ENCODE peak calls at places on chromosome 3, in eight cellular contexts. B is endodermal cell, T is Karpas-422, K is DND-41, R is adipocyte, W is K562, E is H1, V is IMR-90. O is an unnamed sample.

GRCh38 chr3:175266993-175267960 is 408.1 kb downstream of the NAALADL2 start:
- DNase-seq in B (no peak), K (no peak), T (no peak), E (no peak), R (peak; percentile 70), W (no peak), V (peak; percentile 84), O (peak; percentile 58)

GRCh38 chr3:15284121-15284889 is 48.1 kb downstream of the SH3BP5 start:
- DNase-seq in R (peak; percentile 22), K (no peak), B (no peak), T (no peak), V (no peak), W (no peak), E (no peak), O (peak; percentile 13)

GRCh38 chr3:126859415-126860246 is 123.3 kb upstream of the PLXNA1 start:
- DNase-seq in K (no peak), T (no peak), B (no peak), V (no peak), R (no peak), E (no peak), W (no peak), O (no peak)

GRCh38 chr3:129582799-129583198 is 23.7 kb downstream of the PLXND1 start:
- DNase-seq in W (no peak), V (no peak), B (no peak), K (no peak), R (no peak), T (no peak), E (no peak), O (no peak)

GRCh38 chr3:168511428-168512014 is 415.8 kb upstream of the GOLIM4 start:
- DNase-seq in T (peak; percentile 44), B (no peak), E (no peak), V (peak; percentile 20), R (peak; percentile 72), W (no peak), K (no peak), O (no peak)

GRCh38 chr3:11545186-11545851 is 98.4 kb downstream of the VGLL4 start:
- DNase-seq in T (no peak), W (no peak), V (no peak), K (no peak), E (no peak), B (peak; percentile 77), R (no peak), O (no peak)

GRCh38 chr3:37671000-37671483 is 190.6 kb upstream of the CTDSPL start:
- DNase-seq in B (no peak), T (peak; percentile 23), E (no peak), K (no peak), W (no peak), V (no peak), R (peak; percentile 68), O (no peak)

GRCh38 chr3:174945951-174946350 is 86.8 kb downstream of the NAALADL2 start:
- DNase-seq in T (no peak), V (peak; percentile 69), K (no peak), B (no peak), R (peak; percentile 55), W (no peak), E (no peak), O (no peak)

GRCh38 chr3:72930754-72931153 is 42.9 kb downstream of the GXYLT2 start:
- DNase-seq in V (no peak), W (no peak), K (no peak), E (no peak), T (no peak), R (no peak), B (no peak), O (no peak)

GRCh38 chr3:71509024-71509423 is 74.5 kb downstream of the FOXP1 start:
- DNase-seq in K (no peak), V (peak; percentile 41), B (no peak), T (no peak), W (no peak), R (no peak), E (no peak), O (peak; percentile 71)

GRCh38 chr3:120147072-120147871 is 53.0 kb upstream of the GSK3B start:
- DNase-seq in E (no peak), B (peak; percentile 56), K (peak; percentile 75), W (no peak), V (no peak), R (no peak), T (peak; percentile 84), O (no peak)

GRCh38 chr3:120151796-120152195 is 57.5 kb upstream of the GSK3B start:
- DNase-seq in R (no peak), B (no peak), T (no peak), K (no peak), V (no peak), W (no peak), E (no peak), O (no peak)

GRCh38 chr3:120144267-120144666 is 50.0 kb upstream of the GSK3B start:
- DNase-seq in T (no peak), R (peak; percentile 40), E (no peak), W (no peak), B (peak; percentile 55), V (peak; percentile 43), K (no peak), O (peak; percentile 46)

GRCh38 chr3:120145498-120146285 is 51.4 kb upstream of the GSK3B start:
- DNase-seq in B (no peak), K (no peak), W (no peak), T (no peak), V (peak; percentile 41), R (peak; percentile 49), E (no peak), O (peak; percentile 26)

GRCh38 chr3:120148187-120148954 is 54.1 kb upstream of the GSK3B start:
- DNase-seq in R (no peak), V (no peak), K (peak; percentile 78), W (no peak), E (no peak), T (no peak), B (no peak), O (no peak)
- H3K4me1 ChIP-seq in R (peaks cover 29% of the 10 kb centered on the region), V (peaks cover 14% of the 10 kb centered on the region), K (peaks cover 32% of the 10 kb centered on the region), W (no peaks in the 10 kb centered on the region), E (peaks cover 1% of the 10 kb centered on the region), T (peaks cover 18% of the 10 kb centered on the region), B (peaks cover 7% of the 10 kb centered on the region), O (peaks cover 13% of the 10 kb centered on the region)

GRCh38 chr3:151168269-151169094 is 34.5 kb downstream of the GPR171 start:
- DNase-seq in V (peak; percentile 67), T (peak; percentile 82), K (peak; percentile 72), R (peak; percentile 87), B (peak; percentile 91), W (peak; percentile 42), E (peak; percentile 34), O (peak; percentile 20)
- H3K9ac ChIP-seq in V (no peak overlapping the region), T (no peak overlapping the region), K (no peak overlapping the region), R (no peak overlapping the region), B (no peak overlapping the region), W (no peak overlapping the region), E (no peak overlapping the region), O (no peak overlapping the region)

GRCh38 chr3:86968224-86968932 is 22.6 kb downstream of the VGLL3 start:
- DNase-seq in E (no peak), K (no peak), V (no peak), W (no peak), T (no peak), R (peak; percentile 44), B (no peak), O (no peak)

GRCh38 chr3:86961297-86961696 is 29.7 kb downstream of the VGLL3 start:
- DNase-seq in K (no peak), B (no peak), W (no peak), V (peak; percentile 58), R (no peak), E (no peak), T (no peak), O (peak; percentile 67)

GRCh38 chr3:86967062-86967461 is 23.9 kb downstream of the VGLL3 start:
- DNase-seq in E (no peak), W (no peak), K (no peak), V (no peak), R (peak; percentile 55), T (no peak), B (no peak), O (no peak)

GRCh38 chr3:86969500-86970189 is 21.3 kb downstream of the VGLL3 start:
- DNase-seq in V (peak; percentile 61), E (peak; percentile 27), R (peak; percentile 56), T (peak; percentile 84), K (peak; percentile 23), W (peak; percentile 56), B (peak; percentile 82), O (no peak)

DNA sequence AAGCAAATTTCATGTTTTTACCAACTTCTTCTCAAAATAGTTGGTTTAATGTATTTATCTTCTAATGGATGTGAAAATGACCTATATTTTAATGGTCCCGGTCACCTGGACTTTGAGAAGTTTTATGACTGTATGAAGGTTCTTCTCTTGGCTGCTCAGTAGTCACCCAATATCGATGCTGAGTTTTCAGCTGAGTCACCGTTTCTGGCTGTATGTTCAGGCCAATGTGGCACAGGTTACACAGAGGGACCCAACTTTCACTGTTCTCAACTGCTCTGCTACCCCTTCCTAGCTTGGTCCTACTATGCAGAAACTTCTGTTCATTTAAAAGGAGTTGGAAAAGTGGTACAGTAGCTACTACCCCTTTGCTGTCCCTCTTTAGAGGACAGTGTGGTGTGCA is 25.8 kb downstream of the VGLL3 start:
- DNase-seq in T (no peak), E (no peak), K (no peak), W (no peak), B (no peak), R (no peak), V (no peak), O (no peak)
- H3K4me1 ChIP-seq in T (peaks cover 3% of the 10 kb centered on the region), E (no peaks in the 10 kb centered on the region), K (no peaks in the 10 kb centered on the region), W (no peaks in the 10 kb centered on the region), B (peaks cover 3% of the 10 kb centered on the region), R (peaks cover 43% of the 10 kb centered on the region), V (peaks cover 13% of the 10 kb centered on the region), O (peaks cover 16% of the 10 kb centered on the region)

GRCh38 chr3:50160561-50160983 is 5.4 kb downstream of the SEMA3F start:
- DNase-seq in K (no peak), T (no peak), V (no peak), R (no peak), W (peak; percentile 54), B (peak; percentile 78), E (no peak), O (no peak)
- H3K9ac ChIP-seq in K (no peak overlapping the region), T (no peak overlapping the region), V (no peak overlapping the region), R (no peak overlapping the region), W (no peak overlapping the region), B (no peak overlapping the region), E (no peak overlapping the region), O (no peak overlapping the region)

GRCh38 chr3:128423525-128424147 is 43.1 kb downstream of the DNAJB8 start:
- DNase-seq in W (no peak), B (no peak), K (no peak), T (no peak), E (no peak), V (no peak), R (no peak), O (no peak)

GRCh38 chr3:128421439-128421836 is 45.3 kb downstream of the DNAJB8 start:
- DNase-seq in T (no peak), V (no peak), B (no peak), K (no peak), W (no peak), R (no peak), E (no peak), O (no peak)

GRCh38 chr3:128420720-128421438 is 45.8 kb downstream of the DNAJB8 start:
- DNase-seq in V (no peak), W (no peak), E (no peak), B (no peak), R (no peak), K (no peak), T (no peak), O (no peak)

GRCh38 chr3:128422762-128423524 is 43.7 kb downstream of the DNAJB8 start:
- DNase-seq in B (peak; percentile 44), E (no peak), V (no peak), K (no peak), W (no peak), T (no peak), R (no peak), O (no peak)

GRCh38 chr3:128421966-128422365 is 44.7 kb downstream of the DNAJB8 start:
- DNase-seq in R (no peak), T (no peak), B (no peak), V (no peak), K (no peak), W (no peak), E (no peak), O (no peak)
- H3K4me1 ChIP-seq in R (peaks cover 13% of the 10 kb centered on the region), T (peaks cover 3% of the 10 kb centered on the region), B (no peaks in the 10 kb centered on the region), V (no peaks in the 10 kb centered on the region), K (no peaks in the 10 kb centered on the region), W (peaks cover 57% of the 10 kb centered on the region), E (peaks cover 2% of the 10 kb centered on the region), O (peaks cover 6% of the 10 kb centered on the region)

O was measured in astrocyte.